ENCODE peak calls at places on chromosome 20, in ten cellular contexts. O is lower lobe of right lung; D is astrocyte; I is CD8-positive, alpha-beta T cell; B is A549; N is cardiac muscle cell; W is tibial artery; E is neural progenitor cell; J is adrenal gland; L is tibial nerve. P is an unnamed sample.

GRCh38 chr20:57482148-57482547 is 42.8 kb downstream of the CTCFL start:
- DNase-seq in O (no peak), D (no peak), I (no peak), B (no peak), N (no peak), W (no peak), E (no peak), J (no peak), L (no peak), P (no peak)

GRCh38 chr20:38286586-38287502 is 17.1 kb upstream of the BPI start:
- DNase-seq in O (no peak), D (peak; percentile 52), I (no peak), B (no peak), N (peak; percentile 76), W (no peak), E (no peak), J (no peak), L (peak; percentile 42), P (no peak)

GRCh38 chr20:41180599-41181333 is 43.4 kb downstream of the PLCG1 start:
- DNase-seq in O (peak; percentile 41), D (no peak), I (no peak), B (no peak), N (no peak), W (no peak), E (no peak), J (peak; percentile 7), L (peak; percentile 3), P (no peak)

GRCh38 chr20:24421071-24421470 is 48.4 kb upstream of the SYNDIG1 start:
- DNase-seq in O (no peak), D (no peak), I (no peak), B (no peak), N (no peak), W (no peak), E (no peak), J (no peak), L (no peak), P (no peak)

GRCh38 chr20:11108102-11108842 is 434.5 kb upstream of the JAG1 start:
- DNase-seq in O (no peak), D (peak; percentile 27), I (no peak), B (no peak), N (peak; percentile 66), W (no peak), E (no peak), J (no peak), L (no peak), P (no peak)

GRCh38 chr20:43095034-43095433 is 94.7 kb downstream of the PTPRT start:
- DNase-seq in O (no peak), D (no peak), I (no peak), B (no peak), N (no peak), W (no peak), E (no peak), J (no peak), L (no peak), P (no peak)

GRCh38 chr20:13265941-13266340 is 44.9 kb downstream of the ISM1 start:
- DNase-seq in O (no peak), D (no peak), I (no peak), B (no peak), N (no peak), W (no peak), E (no peak), J (no peak), L (no peak), P (no peak)

GRCh38 chr20:33862709-33863403 is 51.7 kb downstream of the CHMP4B start:
- DNase-seq in O (peak; percentile 67), D (peak; percentile 50), I (peak; percentile 57), B (peak; percentile 55), N (peak; percentile 90), W (peak; percentile 31), E (peak; percentile 82), J (peak; percentile 22), L (no peak), P (no peak)

GRCh38 chr20:4465855-4466545 is 255.7 kb upstream of the PRND start:
- DNase-seq in O (no peak), D (peak; percentile 73), I (no peak), B (no peak), N (no peak), W (no peak), E (no peak), J (no peak), L (no peak), P (no peak)

GRCh38 chr20:35286899-35287508 is 2.4 kb upstream of the EIF6 start:
- DNase-seq in O (no peak), D (no peak), I (no peak), B (no peak), N (no peak), W (no peak), E (no peak), J (no peak), L (no peak), P (no peak)

GRCh38 chr20:53900380-53900999 is 169.9 kb downstream of the BCAS1 start:
- DNase-seq in O (no peak), D (peak; percentile 99), I (no peak), B (peak; percentile 26), N (peak; percentile 70), W (no peak), E (no peak), J (no peak), L (no peak), P (peak; percentile 98)

GRCh38 chr20:51577432-51578144 is 35.1 kb upstream of the NFATC2 start:
- DNase-seq in O (no peak), D (no peak), I (no peak), B (no peak), N (no peak), W (no peak), E (no peak), J (no peak), L (no peak), P (no peak)

GRCh38 chr20:54524849-54525248 is 49.5 kb downstream of the DOK5 start:
- DNase-seq in O (no peak), D (no peak), I (no peak), B (no peak), N (no peak), W (no peak), E (no peak), J (no peak), L (no peak), P (no peak)

GRCh38 chr20:362271-363254 is 15.7 kb downstream of the NRSN2 start:
- DNase-seq in O (peak; percentile 93), D (no peak), I (no peak), B (peak; percentile 94), N (peak; percentile 95), W (peak; percentile 88), E (no peak), J (peak; percentile 97), L (peak; percentile 64), P (peak; percentile 97)
- TF ChIP-seq CTCF in O (peak; percentile 43), D (no peak), I (no peak), B (peak; percentile 66), N (peak; percentile 61), W (peak; percentile 38), E (peak; percentile 12), J (peak; percentile 74), L (no peak), P (peak; percentile 91)

DNA sequence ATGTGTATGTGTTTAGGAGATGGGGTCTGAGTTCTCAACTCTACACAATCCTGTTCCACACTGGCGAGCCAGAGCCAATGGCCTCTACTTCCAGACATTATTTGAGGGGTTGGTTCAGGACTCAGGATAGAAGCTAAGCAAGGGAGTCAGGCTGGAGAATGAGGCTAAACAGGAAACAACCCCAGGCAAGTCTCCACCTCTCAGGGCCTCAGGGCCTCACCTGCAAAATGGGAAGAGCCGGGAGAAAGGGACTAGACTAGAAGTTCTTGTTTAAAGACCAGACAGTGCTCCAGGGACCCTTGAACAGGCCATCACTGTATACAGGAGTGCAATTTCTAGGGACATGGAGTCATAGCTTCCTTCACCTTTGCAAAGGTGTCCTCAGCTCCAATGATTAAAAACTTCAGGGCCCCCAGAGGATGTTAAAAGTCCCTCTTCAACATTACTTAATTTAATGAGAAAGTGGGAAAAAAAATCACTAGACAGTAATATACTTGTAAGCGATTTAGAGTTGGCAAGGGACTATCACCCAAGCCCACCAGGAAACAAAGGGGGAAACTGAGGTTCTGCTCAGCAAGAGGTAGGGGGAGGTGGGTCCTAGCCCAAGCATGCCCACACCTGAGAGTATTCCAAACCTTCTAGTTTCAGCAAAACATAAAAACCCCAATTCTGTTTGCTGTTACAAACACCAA is 41.7 kb downstream of the ZMYND8 start:
- DNase-seq in O (no peak), D (no peak), I (no peak), B (no peak), N (no peak), W (no peak), E (no peak), J (no peak), L (no peak), P (no peak)
- H3K4me1 ChIP-seq in O (peaks cover 75% of the 10 kb centered on the region), D (peaks cover 51% of the 10 kb centered on the region), I (peaks cover 38% of the 10 kb centered on the region), B (peaks cover 70% of the 10 kb centered on the region), N (peaks cover 55% of the 10 kb centered on the region), W (peaks cover 41% of the 10 kb centered on the region), E (peaks cover 80% of the 10 kb centered on the region), J (peaks cover 57% of the 10 kb centered on the region), L (peaks cover 3% of the 10 kb centered on the region), P (peaks cover 49% of the 10 kb centered on the region)

GRCh38 chr20:36726168-36726567 is 19.7 kb downstream of the NDRG3 start:
- DNase-seq in O (no peak), D (peak; percentile 16), I (no peak), B (no peak), N (no peak), W (no peak), E (no peak), J (peak; percentile 59), L (no peak), P (no peak)

GRCh38 chr20:36732456-36732855 is 13.4 kb downstream of the NDRG3 start:
- DNase-seq in O (no peak), D (no peak), I (no peak), B (no peak), N (no peak), W (no peak), E (no peak), J (no peak), L (no peak), P (no peak)

DNA sequence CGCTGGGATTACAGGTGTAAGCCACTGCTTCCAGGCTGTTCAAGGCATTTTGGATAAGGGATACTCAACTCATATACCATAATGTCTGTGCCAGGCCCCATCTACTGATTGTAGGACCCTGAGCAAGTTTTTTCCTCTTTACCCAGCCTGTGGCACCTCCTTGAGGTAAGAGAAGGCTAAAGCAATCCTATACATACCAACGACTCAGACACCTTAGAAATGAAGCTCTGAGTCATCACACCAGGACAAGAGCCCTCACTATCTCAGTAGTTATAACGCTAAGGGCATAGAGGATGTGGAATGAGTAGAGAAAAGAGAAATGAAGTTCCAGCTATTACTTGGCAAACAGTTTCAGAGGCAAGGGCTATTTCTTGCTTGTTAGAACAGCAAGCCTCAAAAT is 16.9 kb downstream of the NDRG3 start:
- DNase-seq in O (no peak), D (peak; percentile 30), I (no peak), B (no peak), N (peak; percentile 19), W (no peak), E (peak; percentile 40), J (no peak), L (no peak), P (peak; percentile 65)
- TF ChIP-seq CTCF in O (no peak), D (peak; percentile 24), I (no peak), B (no peak), N (no peak), W (no peak), E (peak; percentile 45), J (no peak), L (no peak), P (peak; percentile 74)

DNA sequence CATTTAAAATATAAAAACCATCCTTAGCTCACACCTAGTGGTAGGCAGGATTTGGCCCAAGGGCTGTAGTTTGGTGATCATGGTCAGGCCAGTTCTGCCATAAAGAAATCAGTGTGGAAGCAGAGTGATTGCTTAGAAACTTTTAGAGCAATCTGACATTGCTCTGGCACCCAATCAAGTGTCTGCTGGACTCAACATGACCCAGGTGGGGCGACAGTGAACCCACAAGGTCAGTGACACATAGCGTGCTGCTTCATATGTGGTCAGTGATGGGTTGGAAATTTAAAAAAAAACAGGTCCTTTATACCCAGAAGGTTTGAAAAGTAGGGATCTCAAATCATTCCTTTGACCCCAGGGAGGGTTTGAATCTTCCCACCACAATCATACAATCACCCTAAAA is 107.9 kb downstream of the BANF2 start:
- DNase-seq in O (no peak), D (no peak), I (no peak), B (no peak), N (peak; percentile 20), W (no peak), E (no peak), J (no peak), L (no peak), P (no peak)
- H3K4me1 ChIP-seq in O (peaks cover 39% of the 10 kb centered on the region), D (peaks cover 19% of the 10 kb centered on the region), I (no peaks in the 10 kb centered on the region), B (no peaks in the 10 kb centered on the region), N (peaks cover 10% of the 10 kb centered on the region), W (peaks cover 40% of the 10 kb centered on the region), E (no peaks in the 10 kb centered on the region), J (no peaks in the 10 kb centered on the region), L (no peaks in the 10 kb centered on the region), P (no peaks in the 10 kb centered on the region)

P was measured in foreskin keratinocyte.